ENCODE peak calls at places on chromosomes 11 and 22, in seven cellular contexts. T, A, X, S, C, R and P are unnamed samples.

GRCh38 chr11:10405858-10406592 is 49.0 kb upstream of the AMPD3 start:
- DNase-seq in T (peak), A (peak), X (peak), S (peak), C (peak), R (no peak), P (peak)

GRCh38 chr11:69158301-69159152 is 2.8 kb downstream of the SMIM38 start:
- DNase-seq in T (no peak), A (peak), X (no peak), S (no peak), C (no peak), R (no peak), P (no peak)

GRCh38 chr11:16356751-16357365 is 512 bp upstream of the SOX6 start:
- DNase-seq in T (peak), A (no peak), X (no peak), S (no peak), C (peak), R (no peak), P (no peak)

GRCh38 chr11:70313945-70314344 is 43.5 kb downstream of the PPFIA1 start:
- DNase-seq in T (no peak), A (no peak), X (no peak), S (no peak), C (no peak), R (no peak), P (no peak)

GRCh38 chr22:41242396-41243117 is 1.8 kb upstream of the CHADL start:
- DNase-seq in T (no peak), A (no peak), X (no peak), S (no peak), C (no peak), R (no peak), P (no peak)

GRCh38 chr11:70661763-70662501 is 263.6 kb downstream of the CTTN start:
- DNase-seq in T (peak), A (peak), X (no peak), S (no peak), C (peak), R (no peak), P (no peak)

GRCh38 chr11:6362868-6363678 is 27.2 kb upstream of the SMPD1 start:
- DNase-seq in T (peak), A (peak), X (peak), S (peak), C (peak), R (peak), P (peak)

GRCh38 chr11:85685820-85686459 is at the start of gene CCDC89:
- DNase-seq in T (peak), A (peak), X (no peak), S (peak), C (peak), R (peak), P (no peak)

GRCh38 chr11:24513837-24514594 is 17.2 kb downstream of the LUZP2 start:
- DNase-seq in T (no peak), A (no peak), X (no peak), S (no peak), C (no peak), R (no peak), P (no peak)

GRCh38 chr11:24511518-24511917 is 14.7 kb downstream of the LUZP2 start:
- DNase-seq in T (no peak), A (no peak), X (no peak), S (no peak), C (no peak), R (no peak), P (no peak)

GRCh38 chr11:24509114-24509513 is 12.3 kb downstream of the LUZP2 start:
- DNase-seq in T (no peak), A (no peak), X (no peak), S (no peak), C (peak), R (no peak), P (no peak)
- TF ChIP-seq CTCF in T (peak), A (peak), X (peak), S (no peak), C (peak), R (no peak), P (no peak)

DNA sequence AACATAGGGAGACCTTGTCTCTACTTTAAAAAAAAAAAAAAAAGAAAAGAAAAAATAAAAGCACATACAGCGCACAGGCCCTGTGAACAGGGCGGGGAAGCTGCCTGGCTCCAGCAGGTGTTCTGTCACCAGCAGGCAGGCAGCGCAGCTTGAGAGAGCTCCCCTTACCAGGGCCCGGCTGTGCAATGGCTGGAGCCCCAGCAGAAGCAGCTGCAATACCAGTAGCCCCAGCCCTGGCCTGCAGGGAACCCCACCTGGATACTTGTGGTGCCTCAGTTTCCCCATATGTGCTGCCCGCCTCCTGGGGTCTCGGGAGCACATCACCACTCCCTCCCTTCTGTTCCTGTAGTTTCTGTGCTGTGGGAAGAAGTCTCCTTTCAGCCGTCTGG is 12.3 kb downstream of the TSPAN32 start:
- DNase-seq in T (no peak), A (no peak), X (no peak), S (no peak), C (no peak), R (no peak), P (no peak)
- TF ChIP-seq CTCF in T (no peak), A (no peak), X (no peak), S (no peak), C (no peak), R (no peak), P (no peak)

DNA sequence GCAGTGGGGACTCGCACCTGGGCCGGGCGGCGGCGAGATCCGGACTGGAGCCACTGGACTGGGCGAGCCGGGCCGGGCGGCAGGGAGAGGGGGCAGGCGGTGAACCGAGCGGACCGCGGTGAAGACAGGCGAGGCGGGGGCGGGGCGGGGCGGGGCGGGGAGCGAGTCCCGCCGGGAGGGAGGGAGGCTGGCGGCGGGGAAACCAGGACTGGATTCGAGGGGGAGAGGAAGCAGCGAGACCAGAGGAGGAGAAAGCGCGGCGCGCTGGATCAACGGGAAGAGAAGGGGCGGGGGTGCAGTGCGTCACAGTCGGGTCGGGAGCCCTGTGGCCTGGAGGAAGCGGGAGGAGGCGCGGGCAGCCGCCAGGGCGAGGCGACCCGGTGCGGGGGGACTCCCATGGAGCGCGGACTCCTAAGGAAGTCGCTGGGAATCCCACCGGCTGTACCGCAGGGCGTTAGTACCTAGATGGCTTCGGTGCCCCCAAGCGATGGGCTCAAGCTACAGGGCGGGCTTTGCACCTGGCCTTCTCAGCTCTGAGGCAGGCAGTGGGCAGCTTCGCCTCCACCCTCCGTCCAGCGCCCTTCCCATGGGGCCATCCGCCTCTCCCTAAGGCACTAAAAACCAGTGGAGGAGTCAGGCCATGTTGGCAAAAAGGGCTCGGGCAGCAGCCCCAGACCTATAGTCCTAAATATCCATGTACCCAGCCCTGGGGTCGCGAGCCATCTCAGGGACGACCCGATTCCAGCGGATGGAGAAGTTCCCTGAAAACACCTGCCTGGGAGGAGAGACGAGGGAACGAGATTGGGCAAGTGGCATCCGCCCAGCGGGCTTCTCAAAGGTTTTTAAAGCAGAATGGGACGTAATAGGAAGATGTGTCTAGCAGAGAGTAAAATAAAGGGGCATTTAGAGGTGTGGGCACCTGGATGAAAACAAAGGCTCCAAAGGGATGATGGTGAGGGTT is at the start of gene TMEM121B:
- DNase-seq in T (no peak), A (peak), X (peak), S (no peak), C (peak), R (peak), P (peak)
- TF ChIP-seq CTCF in T (no peak), A (no peak), X (no peak), S (no peak), C (no peak), R (no peak), P (no peak)

DNA sequence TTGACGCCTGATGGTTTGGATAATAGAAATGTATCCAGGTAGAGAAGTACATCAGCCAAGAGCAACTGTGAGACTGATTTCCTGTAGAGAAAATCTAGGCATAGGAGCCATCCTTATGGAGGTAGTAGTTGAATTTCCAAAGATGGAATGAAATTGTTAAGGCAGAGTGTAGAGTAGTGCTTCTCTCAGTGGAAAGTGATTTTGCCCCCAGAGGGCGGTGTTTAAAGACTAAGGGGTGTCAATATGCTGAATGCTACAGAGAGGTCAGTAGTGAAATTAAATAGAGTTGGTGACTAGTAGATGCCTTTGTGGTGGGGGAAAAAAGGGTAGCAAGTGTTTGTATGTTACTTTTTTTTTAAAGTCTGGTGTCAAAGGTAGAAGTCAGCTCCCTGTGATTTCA is 54.5 kb downstream of the TRIM44 start:
- DNase-seq in T (no peak), A (peak), X (no peak), S (no peak), C (no peak), R (no peak), P (no peak)
- TF ChIP-seq CTCF in T (peak), A (peak), X (no peak), S (no peak), C (peak), R (no peak), P (peak)

DNA sequence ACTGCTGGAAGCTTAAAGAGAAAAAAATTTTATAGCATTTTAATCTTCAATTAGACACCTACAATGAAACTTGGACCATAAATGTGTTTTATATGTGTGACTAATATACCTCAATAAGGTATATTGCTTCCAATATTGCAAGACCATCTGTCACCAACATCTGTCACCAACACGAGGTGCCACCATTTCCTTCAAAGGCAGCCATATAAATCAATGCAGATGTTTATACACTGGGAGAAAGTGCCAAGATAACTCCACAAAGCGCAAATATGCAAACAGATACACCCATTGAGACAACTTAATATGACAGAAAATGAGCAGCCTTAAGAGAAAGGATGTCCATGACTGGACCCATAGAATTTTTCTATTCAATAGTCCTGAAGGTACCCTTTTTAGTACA is 12.7 kb downstream of the MPZL3 start:
- DNase-seq in T (no peak), A (no peak), X (no peak), S (no peak), C (no peak), R (no peak), P (no peak)
- TF ChIP-seq CTCF in T (no peak), A (no peak), X (no peak), S (no peak), C (no peak), R (no peak), P (no peak)

GRCh38 chr22:29700949-29701927 is 18.6 kb upstream of the CABP7 start:
- DNase-seq in T (peak), A (peak), X (peak), S (no peak), C (no peak), R (no peak), P (no peak)
- TF ChIP-seq CTCF in T (peak), A (peak), X (peak), S (no peak), C (peak), R (no peak), P (peak)

GRCh38 chr22:38201371-38201717 is 450 bp upstream of the MAFF start:
- DNase-seq in T (no peak), A (no peak), X (no peak), S (no peak), C (no peak), R (no peak), P (no peak)

GRCh38 chr22:38203855-38204497 is 2.2 kb downstream of the MAFF start:
- DNase-seq in T (no peak), A (no peak), X (no peak), S (no peak), C (peak), R (no peak), P (no peak)

GRCh38 chr22:38203090-38203810 is 1.5 kb downstream of the MAFF start:
- DNase-seq in T (no peak), A (no peak), X (peak), S (no peak), C (peak), R (no peak), P (no peak)

GRCh38 chr22:38201718-38202436 is at the start of gene MAFF:
- DNase-seq in T (peak), A (peak), X (peak), S (peak), C (peak), R (peak), P (peak)

DNA sequence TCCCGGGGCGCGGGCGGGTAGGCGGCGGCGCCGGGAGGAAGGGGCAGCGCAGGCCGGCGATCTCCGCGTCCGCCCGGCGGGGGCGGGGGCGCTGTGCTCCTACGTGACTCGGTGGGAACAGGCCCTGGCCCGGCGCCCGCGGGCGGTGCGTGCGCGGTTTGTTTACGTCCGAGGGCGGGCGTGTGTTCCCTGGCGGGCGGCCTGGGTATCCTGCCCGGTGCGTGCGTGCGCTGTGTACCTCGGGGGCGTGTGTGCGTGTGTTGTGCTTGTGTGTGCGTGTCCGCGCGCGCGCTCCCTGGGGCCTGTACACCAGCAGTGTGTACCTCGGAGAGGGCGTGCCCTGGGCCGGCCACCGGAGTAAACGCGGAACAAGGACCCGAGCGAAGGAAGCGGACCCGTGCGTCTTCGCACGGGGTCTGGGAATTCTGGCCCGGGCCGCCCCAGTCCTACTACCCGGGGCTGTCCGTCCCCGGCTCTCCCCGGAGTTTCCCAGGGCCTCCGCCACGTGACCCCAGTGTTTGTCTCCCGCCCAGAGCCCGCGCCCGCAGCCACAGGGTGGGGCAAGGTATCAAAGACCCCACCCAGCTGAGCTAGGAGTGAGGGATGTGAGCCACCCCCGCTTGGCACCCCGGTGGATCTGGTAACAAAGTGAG is 769 bp downstream of the MAFF start:
- DNase-seq in T (peak), A (peak), X (peak), S (peak), C (peak), R (peak), P (peak)
- TF ChIP-seq CTCF in T (peak), A (no peak), X (no peak), S (no peak), C (no peak), R (no peak), P (peak)

GRCh38 chr11:44133335-44133946 is 38.0 kb downstream of the EXT2 start:
- DNase-seq in T (peak), A (peak), X (peak), S (no peak), C (peak), R (no peak), P (no peak)

GRCh38 chr11:44127130-44127529 is 31.7 kb downstream of the EXT2 start:
- DNase-seq in T (no peak), A (no peak), X (no peak), S (no peak), C (no peak), R (no peak), P (no peak)

GRCh38 chr11:44128729-44129128 is 33.3 kb downstream of the EXT2 start:
- DNase-seq in T (no peak), A (no peak), X (no peak), S (no peak), C (no peak), R (no peak), P (no peak)

GRCh38 chr11:44134625-44135024 is 39.1 kb downstream of the EXT2 start:
- DNase-seq in T (no peak), A (no peak), X (no peak), S (no peak), C (no peak), R (no peak), P (no peak)

DNA sequence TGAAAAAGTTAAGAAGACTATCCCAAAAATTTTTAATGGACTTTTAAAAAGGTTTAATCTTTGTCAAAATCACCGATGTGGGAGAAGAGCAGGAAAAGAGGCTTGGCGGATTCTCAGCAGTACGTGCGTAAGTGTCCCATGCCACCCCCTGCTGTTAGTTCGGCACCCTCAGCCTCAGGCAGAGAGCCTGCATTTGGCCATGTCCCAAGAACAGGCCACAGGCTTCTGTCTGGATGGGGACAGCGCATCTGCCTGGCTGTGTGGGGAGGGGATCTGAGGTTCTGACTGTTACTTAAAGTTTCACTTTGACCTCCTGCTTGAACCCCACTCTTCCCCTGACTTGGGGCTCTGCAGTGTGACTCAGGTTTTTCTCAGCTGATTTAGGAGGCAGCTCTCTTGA is 35.3 kb downstream of the EXT2 start:
- DNase-seq in T (no peak), A (peak), X (no peak), S (no peak), C (no peak), R (no peak), P (no peak)
- TF ChIP-seq CTCF in T (no peak), A (peak), X (no peak), S (no peak), C (no peak), R (no peak), P (no peak)